ENCODE peak calls at places on chromosomes 1 and 21, in nine cellular contexts. One of them, this sample, is unnamed. For H3K9me3, the result is how much of the 10 kb centered on the place peaks cover.

GRCh38 chr1:32051706-32052105 is 21.0 kb upstream of the TMEM39B start:
- DNase-seq in H9: no peak
- DNase-seq in CD8-positive, alpha-beta memory T cell: no peak
- DNase-seq in left lung: no peak
- DNase-seq in pancreas: no peak
- DNase-seq in HCT116: no peak
- DNase-seq in tibial nerve: no peak
- DNase-seq in stomach: no peak
- DNase-seq in CD8-positive, alpha-beta T cell: no peak
- DNase-seq in this sample: no peak

GRCh38 chr1:155131285-155131684 is 3.6 kb downstream of the EFNA1 start:
- DNase-seq in stomach: peak
- DNase-seq in left lung: no peak
- DNase-seq in HCT116: no peak
- DNase-seq in CD8-positive, alpha-beta T cell: no peak
- DNase-seq in CD8-positive, alpha-beta memory T cell: no peak
- DNase-seq in H9: no peak
- DNase-seq in tibial nerve: no peak
- DNase-seq in pancreas: peak
- DNase-seq in this sample: no peak

GRCh38 chr1:209743145-209743482 is 12.7 kb upstream of the TRAF3IP3 start:
- DNase-seq in H9: no peak
- DNase-seq in pancreas: no peak
- DNase-seq in tibial nerve: peak
- DNase-seq in CD8-positive, alpha-beta memory T cell: no peak
- DNase-seq in stomach: peak
- DNase-seq in left lung: no peak
- DNase-seq in HCT116: no peak
- DNase-seq in CD8-positive, alpha-beta T cell: no peak
- DNase-seq in this sample: peak

GRCh38 chr1:40020447-40021085 is 20.0 kb upstream of the CAP1 start:
- DNase-seq in stomach: no peak
- DNase-seq in CD8-positive, alpha-beta memory T cell: no peak
- DNase-seq in CD8-positive, alpha-beta T cell: no peak
- DNase-seq in left lung: no peak
- DNase-seq in tibial nerve: no peak
- DNase-seq in H9: no peak
- DNase-seq in HCT116: no peak
- DNase-seq in pancreas: no peak
- DNase-seq in this sample: no peak

GRCh38 chr1:924619-925323 is 1.0 kb downstream of the SAMD11 start:
- DNase-seq in CD8-positive, alpha-beta T cell: no peak
- DNase-seq in tibial nerve: no peak
- DNase-seq in pancreas: no peak
- DNase-seq in H9: peak
- DNase-seq in stomach: peak
- DNase-seq in CD8-positive, alpha-beta memory T cell: no peak
- DNase-seq in HCT116: no peak
- DNase-seq in left lung: no peak
- DNase-seq in this sample: no peak

GRCh38 chr1:17214876-17215544 is 10.1 kb downstream of the PADI1 start:
- DNase-seq in CD8-positive, alpha-beta memory T cell: no peak
- DNase-seq in CD8-positive, alpha-beta T cell: no peak
- DNase-seq in pancreas: no peak
- DNase-seq in HCT116: no peak
- DNase-seq in H9: no peak
- DNase-seq in stomach: no peak
- DNase-seq in tibial nerve: no peak
- DNase-seq in left lung: no peak
- DNase-seq in this sample: no peak

GRCh38 chr1:170218261-170218660 is 72.5 kb downstream of the NTMT2 start:
- DNase-seq in tibial nerve: no peak
- DNase-seq in pancreas: no peak
- DNase-seq in left lung: no peak
- DNase-seq in CD8-positive, alpha-beta memory T cell: no peak
- DNase-seq in CD8-positive, alpha-beta T cell: no peak
- DNase-seq in HCT116: no peak
- DNase-seq in H9: no peak
- DNase-seq in stomach: no peak
- DNase-seq in this sample: no peak

GRCh38 chr1:1348420-1349255 is 580 bp downstream of the DVL1 start:
- DNase-seq in H9: no peak
- DNase-seq in CD8-positive, alpha-beta T cell: no peak
- DNase-seq in CD8-positive, alpha-beta memory T cell: no peak
- DNase-seq in stomach: no peak
- DNase-seq in tibial nerve: no peak
- DNase-seq in HCT116: no peak
- DNase-seq in left lung: peak
- DNase-seq in pancreas: no peak
- DNase-seq in this sample: no peak

GRCh38 chr1:234842726-234843641 is 233.0 kb upstream of the IRF2BP2 start:
- DNase-seq in left lung: no peak
- DNase-seq in CD8-positive, alpha-beta T cell: peak
- DNase-seq in stomach: no peak
- DNase-seq in pancreas: no peak
- DNase-seq in CD8-positive, alpha-beta memory T cell: peak
- DNase-seq in tibial nerve: no peak
- DNase-seq in H9: no peak
- DNase-seq in HCT116: no peak
- DNase-seq in this sample: peak

DNA sequence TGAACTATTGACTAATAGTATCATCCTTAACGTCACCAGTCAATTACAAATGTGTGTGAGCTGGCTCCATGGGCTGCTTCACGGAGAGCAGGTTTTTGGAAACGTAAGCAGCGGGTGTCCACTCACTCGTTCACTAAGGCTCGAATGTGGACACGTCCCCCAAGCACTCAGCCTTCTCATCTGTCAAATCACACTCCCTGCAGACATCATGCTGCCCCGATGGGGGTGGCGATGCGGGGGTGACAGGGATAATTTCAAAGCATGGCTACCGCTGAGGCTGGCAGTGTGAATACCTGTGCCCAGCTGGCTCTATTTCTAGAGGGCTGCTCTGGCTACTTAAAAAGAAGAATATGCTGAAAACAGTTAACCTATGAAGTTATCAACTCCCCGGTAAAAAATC is 71.3 kb downstream of the CAPZB start:
- DNase-seq in tibial nerve: no peak
- DNase-seq in left lung: no peak
- DNase-seq in CD8-positive, alpha-beta T cell: no peak
- DNase-seq in stomach: no peak
- DNase-seq in CD8-positive, alpha-beta memory T cell: no peak
- DNase-seq in HCT116: no peak
- DNase-seq in H9: no peak
- DNase-seq in pancreas: no peak
- DNase-seq in this sample: no peak
- H3K27ac ChIP-seq in tibial nerve: peak
- H3K27ac ChIP-seq in left lung: peak
- H3K27ac ChIP-seq in CD8-positive, alpha-beta T cell: no peak
- H3K27ac ChIP-seq in stomach: peak
- H3K27ac ChIP-seq in CD8-positive, alpha-beta memory T cell: no peak
- H3K27ac ChIP-seq in HCT116: no peak
- H3K27ac ChIP-seq in H9: no peak
- H3K27ac ChIP-seq in pancreas: no peak
- H3K27ac ChIP-seq in this sample: peak

DNA sequence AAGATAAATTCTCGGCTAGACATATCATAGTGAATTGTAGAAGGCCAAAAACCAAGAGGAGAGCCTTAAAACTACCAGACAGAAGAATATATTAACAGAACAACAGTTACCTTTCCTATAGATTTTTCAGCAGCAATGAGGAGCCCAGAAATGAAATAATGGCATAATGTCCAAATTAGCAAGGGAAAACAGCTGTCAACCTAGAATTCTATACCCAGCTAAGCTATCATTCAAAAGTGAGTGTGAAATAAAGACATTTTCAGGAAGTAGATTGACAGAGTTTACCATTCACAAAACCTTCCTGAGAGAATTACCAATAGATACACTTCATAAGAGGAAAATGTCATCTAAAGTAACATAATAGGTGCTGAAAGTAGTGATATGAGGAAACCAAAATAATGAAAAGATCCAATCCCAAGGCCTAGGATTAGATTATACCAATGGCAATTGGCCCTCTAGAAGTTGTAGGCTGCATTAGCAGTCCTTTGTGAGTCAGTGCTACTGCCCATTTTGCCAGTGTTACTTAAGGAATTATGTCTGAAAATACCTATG is 34.5 kb downstream of the OBSCN start:
- DNase-seq in stomach: no peak
- DNase-seq in H9: no peak
- DNase-seq in CD8-positive, alpha-beta memory T cell: no peak
- DNase-seq in CD8-positive, alpha-beta T cell: no peak
- DNase-seq in pancreas: no peak
- DNase-seq in HCT116: no peak
- DNase-seq in tibial nerve: no peak
- DNase-seq in left lung: no peak
- DNase-seq in this sample: no peak
- H3K9me3 ChIP-seq in stomach: half or more
- H3K9me3 ChIP-seq in H9: under half
- H3K9me3 ChIP-seq in CD8-positive, alpha-beta memory T cell: under half
- H3K9me3 ChIP-seq in CD8-positive, alpha-beta T cell: under half
- H3K9me3 ChIP-seq in pancreas: under half
- H3K9me3 ChIP-seq in HCT116: half or more
- H3K9me3 ChIP-seq in tibial nerve: under half
- H3K9me3 ChIP-seq in left lung: half or more
- H3K9me3 ChIP-seq in this sample: under half

GRCh38 chr1:244327533-244327932 is 124.2 kb downstream of the ADSS2 start:
- DNase-seq in stomach: no peak
- DNase-seq in CD8-positive, alpha-beta memory T cell: no peak
- DNase-seq in H9: no peak
- DNase-seq in tibial nerve: no peak
- DNase-seq in pancreas: no peak
- DNase-seq in left lung: no peak
- DNase-seq in CD8-positive, alpha-beta T cell: no peak
- DNase-seq in HCT116: no peak
- DNase-seq in this sample: no peak

GRCh38 chr1:244329591-244330317 is 122.0 kb downstream of the ADSS2 start:
- DNase-seq in left lung: no peak
- DNase-seq in stomach: no peak
- DNase-seq in HCT116: no peak
- DNase-seq in tibial nerve: no peak
- DNase-seq in pancreas: no peak
- DNase-seq in CD8-positive, alpha-beta T cell: no peak
- DNase-seq in H9: no peak
- DNase-seq in CD8-positive, alpha-beta memory T cell: no peak
- DNase-seq in this sample: no peak

GRCh38 chr1:244324176-244324883 is 127.4 kb downstream of the ADSS2 start:
- DNase-seq in CD8-positive, alpha-beta T cell: no peak
- DNase-seq in H9: peak
- DNase-seq in stomach: no peak
- DNase-seq in left lung: no peak
- DNase-seq in CD8-positive, alpha-beta memory T cell: no peak
- DNase-seq in HCT116: no peak
- DNase-seq in tibial nerve: no peak
- DNase-seq in pancreas: no peak
- DNase-seq in this sample: no peak

GRCh38 chr1:244325056-244325764 is 126.5 kb downstream of the ADSS2 start:
- DNase-seq in left lung: no peak
- DNase-seq in CD8-positive, alpha-beta T cell: peak
- DNase-seq in H9: peak
- DNase-seq in CD8-positive, alpha-beta memory T cell: no peak
- DNase-seq in stomach: peak
- DNase-seq in HCT116: no peak
- DNase-seq in pancreas: no peak
- DNase-seq in tibial nerve: no peak
- DNase-seq in this sample: no peak

GRCh38 chr1:244326757-244327156 is 125.0 kb downstream of the ADSS2 start:
- DNase-seq in CD8-positive, alpha-beta T cell: no peak
- DNase-seq in left lung: no peak
- DNase-seq in CD8-positive, alpha-beta memory T cell: no peak
- DNase-seq in H9: peak
- DNase-seq in pancreas: no peak
- DNase-seq in stomach: no peak
- DNase-seq in tibial nerve: no peak
- DNase-seq in HCT116: no peak
- DNase-seq in this sample: no peak
- H3K27ac ChIP-seq in CD8-positive, alpha-beta T cell: no peak
- H3K27ac ChIP-seq in left lung: no peak
- H3K27ac ChIP-seq in CD8-positive, alpha-beta memory T cell: no peak
- H3K27ac ChIP-seq in H9: no peak
- H3K27ac ChIP-seq in pancreas: no peak
- H3K27ac ChIP-seq in stomach: peak
- H3K27ac ChIP-seq in tibial nerve: no peak
- H3K27ac ChIP-seq in HCT116: no peak
- H3K27ac ChIP-seq in this sample: no peak

DNA sequence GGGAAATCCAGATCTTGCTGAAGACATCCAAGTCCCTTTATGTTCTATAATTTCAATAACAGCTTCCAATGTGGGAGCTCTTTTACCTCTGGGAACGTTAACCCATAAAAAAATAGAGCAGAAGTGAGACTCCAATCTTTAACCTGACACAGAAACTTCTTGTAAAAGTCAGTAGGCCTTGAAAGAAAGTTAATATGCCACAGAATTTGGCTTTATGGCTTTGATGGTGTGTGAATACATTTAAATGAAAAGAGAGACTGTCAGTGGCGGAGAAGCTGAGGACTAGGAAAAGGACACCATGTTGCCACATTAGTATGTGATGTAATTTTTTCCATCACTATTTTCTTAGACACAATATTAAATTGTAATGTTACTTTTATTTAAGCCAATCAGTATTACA is 17.3 kb upstream of the CLDN8 start:
- DNase-seq in HCT116: no peak
- DNase-seq in pancreas: no peak
- DNase-seq in CD8-positive, alpha-beta T cell: no peak
- DNase-seq in left lung: no peak
- DNase-seq in stomach: no peak
- DNase-seq in H9: no peak
- DNase-seq in CD8-positive, alpha-beta memory T cell: no peak
- DNase-seq in tibial nerve: no peak
- DNase-seq in this sample: no peak
- H3K9me3 ChIP-seq in HCT116: under half
- H3K9me3 ChIP-seq in pancreas: under half
- H3K9me3 ChIP-seq in CD8-positive, alpha-beta T cell: under half
- H3K9me3 ChIP-seq in left lung: under half
- H3K9me3 ChIP-seq in stomach: under half
- H3K9me3 ChIP-seq in H9: under half
- H3K9me3 ChIP-seq in CD8-positive, alpha-beta memory T cell: under half
- H3K9me3 ChIP-seq in tibial nerve: under half
- H3K9me3 ChIP-seq in this sample: under half

DNA sequence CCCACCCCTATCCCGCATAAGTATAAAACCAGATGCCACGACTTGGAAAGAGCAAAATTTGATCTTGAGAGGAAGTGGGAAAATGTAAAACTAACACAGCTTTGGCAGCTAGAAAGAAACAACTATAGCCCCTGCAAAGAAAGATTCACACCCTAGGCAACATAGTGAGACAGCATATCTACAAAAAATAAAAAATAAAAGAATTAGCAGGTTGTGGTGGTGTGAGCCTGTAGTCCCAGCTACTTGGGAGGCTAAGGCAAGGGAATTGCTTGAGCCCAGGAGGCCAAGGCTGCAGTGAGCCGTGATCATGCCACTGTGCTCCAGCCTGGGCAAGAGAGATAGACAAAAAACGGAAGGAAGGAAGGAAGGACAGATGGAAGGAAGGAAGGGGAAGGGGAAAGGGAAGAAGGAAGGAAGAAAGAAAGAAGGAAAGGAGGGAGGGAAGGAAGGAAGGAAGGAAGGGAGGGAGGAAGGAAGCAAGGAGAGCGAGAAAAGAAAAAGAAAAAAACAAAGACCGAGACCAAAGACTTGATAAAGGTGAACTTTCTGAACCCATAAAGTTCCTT is 25.4 kb upstream of the RAP1A start:
- DNase-seq in tibial nerve: no peak
- DNase-seq in HCT116: no peak
- DNase-seq in left lung: no peak
- DNase-seq in CD8-positive, alpha-beta T cell: no peak
- DNase-seq in H9: no peak
- DNase-seq in stomach: no peak
- DNase-seq in pancreas: no peak
- DNase-seq in CD8-positive, alpha-beta memory T cell: no peak
- DNase-seq in this sample: no peak
- H3K27ac ChIP-seq in tibial nerve: peak
- H3K27ac ChIP-seq in HCT116: no peak
- H3K27ac ChIP-seq in left lung: peak
- H3K27ac ChIP-seq in CD8-positive, alpha-beta T cell: no peak
- H3K27ac ChIP-seq in H9: no peak
- H3K27ac ChIP-seq in stomach: peak
- H3K27ac ChIP-seq in pancreas: peak
- H3K27ac ChIP-seq in CD8-positive, alpha-beta memory T cell: peak
- H3K27ac ChIP-seq in this sample: no peak